ENCODE peak calls at places on chromosomes 3 and 15, in ten cellular contexts. Y is NT2/D1, O is epithelial cell of esophagus, H is ovary, Q is WERI-Rb-1, Z is HepG2, W is NB4, T is cardiac fibroblast, A is Peyer's patch, F is astrocyte of the cerebellum. N is an unnamed sample.
A peak's percentile ranks its signal among the peaks of the same experiment; 100 is the strongest.

GRCh38 chr15:68017221-68017620 is 36.9 kb upstream of the PIAS1 start:
- DNase-seq in Q (no peak), H (no peak), Z (no peak), A (no peak), Y (no peak), T (no peak), O (no peak), F (no peak), W (no peak), N (no peak)

GRCh38 chr3:147118611-147119010 is 287.7 kb downstream of the ZIC4 start:
- DNase-seq in F (no peak), O (no peak), A (no peak), H (no peak), Z (no peak), W (no peak), T (no peak), Q (no peak), Y (no peak), N (no peak)

GRCh38 chr3:48595526-48596121 is 495 bp upstream of the COL7A1 start:
- DNase-seq in Q (no peak), H (peak; percentile 69), F (peak; percentile 15), Y (peak; percentile 54), O (peak; percentile 96), A (peak; percentile 63), W (peak; percentile 59), T (peak; percentile 97), Z (peak; percentile 32), N (peak; percentile 91)

GRCh38 chr3:100769693-100770092 is 60.4 kb downstream of the TFG start:
- DNase-seq in Y (peak; percentile 44), T (no peak), H (no peak), A (no peak), W (no peak), O (no peak), F (no peak), Q (no peak), Z (no peak), N (peak; percentile 48)

GRCh38 chr15:31457631-31458526 is 131.2 kb downstream of the KLF13 start:
- DNase-seq in Y (no peak), W (no peak), A (no peak), T (peak; percentile 68), H (no peak), Z (no peak), O (peak; percentile 86), F (peak; percentile 15), Q (no peak), N (peak; percentile 65)

GRCh38 chr3:41346698-41347097 is 147.4 kb downstream of the CTNNB1 start:
- DNase-seq in Y (no peak), O (peak; percentile 38), Z (no peak), W (no peak), A (no peak), T (peak; percentile 30), F (no peak), Q (no peak), H (no peak), N (no peak)

GRCh38 chr3:13305623-13306022 is 114.5 kb downstream of the NUP210 start:
- DNase-seq in Q (no peak), Z (no peak), H (no peak), Y (no peak), F (no peak), A (peak; percentile 31), O (no peak), W (no peak), T (no peak), N (no peak)

GRCh38 chr3:47227678-47228077 is 54.9 kb downstream of the KIF9 start:
- DNase-seq in A (no peak), H (no peak), Q (no peak), O (no peak), F (no peak), W (peak; percentile 18), Y (no peak), Z (no peak), T (no peak), N (no peak)

GRCh38 chr15:33735637-33736247 is 232.6 kb upstream of the CHRM5 start:
- DNase-seq in Z (peak; percentile 13), H (no peak), Q (peak; percentile 48), F (peak; percentile 13), Y (peak; percentile 11), T (peak; percentile 60), A (no peak), O (peak; percentile 55), W (peak; percentile 56), N (peak; percentile 41)

GRCh38 chr3:149233323-149233722 is 11.7 kb upstream of the CP start:
- DNase-seq in W (no peak), Z (no peak), Q (peak; percentile 9), O (no peak), F (no peak), Y (no peak), H (no peak), T (no peak), A (no peak), N (no peak)

GRCh38 chr3:84444726-84445521 is 513.9 kb upstream of the CADM2 start:
- DNase-seq in H (no peak), A (no peak), Q (no peak), Y (no peak), Z (no peak), T (no peak), O (no peak), F (no peak), W (no peak), N (no peak)

GRCh38 chr15:28873585-28874139 is 12.1 kb upstream of the APBA2 start:
- DNase-seq in T (no peak), Q (no peak), A (no peak), H (no peak), O (no peak), Z (no peak), Y (no peak), W (no peak), F (no peak), N (no peak)

GRCh38 chr15:72859023-72859756 is 75.6 kb upstream of the ADPGK start:
- DNase-seq in F (no peak), H (no peak), T (no peak), A (peak; percentile 66), W (no peak), O (no peak), Z (no peak), Q (peak; percentile 47), Y (no peak), N (no peak)

GRCh38 chr15:99438222-99438592 is 127.6 kb upstream of the MEF2A start:
- DNase-seq in Y (no peak), W (no peak), T (no peak), Q (peak; percentile 1), O (no peak), A (peak; percentile 29), Z (no peak), H (peak; percentile 18), F (no peak), N (no peak)

GRCh38 chr15:63933522-63933921 is 99.8 kb upstream of the HERC1 start:
- DNase-seq in W (peak; percentile 54), Q (no peak), T (peak; percentile 87), H (no peak), O (peak; percentile 80), A (no peak), F (no peak), Y (no peak), Z (no peak), N (no peak)

DNA sequence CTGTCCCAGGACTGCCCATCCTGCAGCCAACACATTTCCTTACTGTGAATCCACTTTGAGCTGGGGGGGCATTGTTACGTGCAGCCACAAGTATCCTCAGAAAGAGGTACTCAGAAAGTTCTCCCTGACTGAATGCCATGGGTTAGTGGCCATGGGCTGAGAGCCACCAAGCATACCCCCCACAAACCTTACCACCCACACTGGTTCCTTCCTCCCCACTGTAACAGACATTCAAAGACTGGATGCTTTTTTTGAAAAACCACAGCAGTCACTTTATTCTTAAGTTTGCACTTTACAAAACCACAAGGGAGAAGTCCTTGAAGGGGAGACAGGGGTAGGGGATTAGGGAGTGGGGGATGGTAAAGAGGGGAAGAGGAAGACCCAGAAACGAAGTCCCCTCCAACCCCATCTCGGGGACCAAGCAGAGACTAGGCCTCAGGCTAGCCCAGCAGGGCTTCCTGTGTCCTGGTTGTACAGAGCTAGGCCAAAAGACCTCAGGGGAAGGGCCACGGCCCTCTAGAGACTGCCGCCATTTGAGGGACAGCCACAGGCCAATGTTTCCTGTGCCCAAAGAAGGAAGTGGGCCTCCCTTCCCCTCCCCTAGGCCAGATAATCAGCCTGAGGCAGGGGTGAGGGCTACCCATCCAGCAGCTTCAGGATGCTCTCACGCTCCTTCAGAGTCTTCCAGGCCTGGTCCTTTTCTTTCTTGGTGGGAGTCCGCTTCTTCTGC is 10.1 kb upstream of the CAMK1 start:
- DNase-seq in Y (no peak), F (no peak), W (peak; percentile 99), Z (no peak), T (no peak), Q (no peak), O (no peak), A (no peak), H (no peak), N (no peak)
- H3K4me3 ChIP-seq in Y (no peak overlapping the region), F (no peak overlapping the region), W (no peak overlapping the region), Z (no peak overlapping the region), T (no peak overlapping the region), Q (no peak overlapping the region), O (no peak overlapping the region), A (no peak overlapping the region), H (no peak overlapping the region), N (no peak overlapping the region)

GRCh38 chr3:119500265-119500664 is 1.9 kb downstream of the TIMMDC1 start:
- DNase-seq in Q (no peak), H (no peak), W (no peak), A (no peak), Z (no peak), Y (no peak), O (no peak), F (no peak), T (no peak), N (no peak)
- H3K4me3 ChIP-seq in Q (no peak overlapping the region), H (no peak overlapping the region), W (peak overlapping the region; percentile 92), A (no peak overlapping the region), Z (peak overlapping the region; percentile 1), Y (peak overlapping the region; percentile 97), O (peak overlapping the region; percentile 9), F (no peak overlapping the region), T (no peak overlapping the region), N (no peak overlapping the region)

DNA sequence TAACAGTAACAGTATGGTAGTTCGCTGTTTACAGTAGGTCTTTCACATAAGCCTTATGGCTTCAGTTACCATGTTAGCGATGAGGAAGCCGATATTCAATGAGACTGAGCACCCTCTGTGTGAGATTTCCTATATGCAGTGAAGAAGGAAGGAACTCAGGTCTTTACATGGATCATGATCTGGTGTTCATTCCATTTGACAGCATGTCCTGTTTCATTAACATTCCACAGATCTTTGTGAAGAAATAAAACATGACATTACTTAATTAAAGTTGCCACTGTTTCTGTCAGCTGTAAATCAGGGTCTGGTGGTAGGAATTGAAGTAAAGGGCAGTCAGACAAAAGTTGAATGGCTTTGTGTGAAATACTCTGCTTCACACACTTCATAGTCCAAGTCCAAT is 768.6 kb downstream of the ZPLD1 start:
- DNase-seq in Q (no peak), H (no peak), Z (no peak), Y (no peak), W (no peak), O (no peak), F (no peak), A (no peak), T (no peak), N (no peak)
- H3K4me3 ChIP-seq in Q (no peak overlapping the region), H (no peak overlapping the region), Z (no peak overlapping the region), Y (no peak overlapping the region), W (no peak overlapping the region), O (no peak overlapping the region), F (no peak overlapping the region), A (no peak overlapping the region), T (no peak overlapping the region), N (no peak overlapping the region)

DNA sequence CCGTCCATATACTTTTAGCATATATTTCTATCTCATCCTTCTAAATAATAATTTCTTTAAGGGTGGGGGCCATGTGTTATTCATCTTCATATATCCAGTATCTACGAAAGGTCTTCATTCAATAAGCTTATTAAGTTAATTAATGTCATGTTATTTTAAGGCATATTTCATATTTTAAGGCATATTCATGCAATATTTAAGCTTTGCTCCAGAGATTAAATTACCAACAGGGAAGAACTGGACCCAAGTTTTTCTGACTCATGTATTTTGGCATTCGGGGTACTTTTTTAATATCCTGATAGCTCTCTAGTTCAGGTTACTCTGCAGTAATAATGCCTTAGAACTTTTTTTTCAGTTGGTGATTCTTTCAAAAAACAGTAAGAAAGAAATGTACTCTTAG is 27.4 kb downstream of the PHC3 start:
- DNase-seq in F (no peak), Z (no peak), A (no peak), Q (no peak), W (no peak), H (no peak), O (no peak), Y (no peak), T (peak; percentile 53), N (no peak)
- H3K4me3 ChIP-seq in F (no peak overlapping the region), Z (no peak overlapping the region), A (no peak overlapping the region), Q (no peak overlapping the region), W (no peak overlapping the region), H (no peak overlapping the region), O (no peak overlapping the region), Y (no peak overlapping the region), T (no peak overlapping the region), N (no peak overlapping the region)